ENCODE peak calls at places on chromosomes 13 and 19, in five cellular contexts. A is Peyer's patch; S is CD4-positive, alpha-beta memory T cell; T is hepatocyte; M is left lung. Q is an unnamed sample.

GRCh38 chr13:102091231-102091630 is 310.6 kb downstream of the FGF14 start:
- DNase-seq in A (no peak), S (no peak), T (peak; percentile 6), M (no peak), Q (no peak)

GRCh38 chr19:44512326-44513298 is 12.3 kb upstream of the ZNF180 start:
- DNase-seq in A (peak; percentile 64), S (no peak), T (peak; percentile 32), M (no peak), Q (no peak)

GRCh38 chr19:41407271-41407670 is 9.7 kb downstream of the BCKDHA start:
- DNase-seq in A (no peak), S (no peak), T (no peak), M (no peak), Q (no peak)

GRCh38 chr13:24217601-24218281 is 57.2 kb downstream of the SPATA13 start:
- DNase-seq in A (peak; percentile 85), S (no peak), T (peak; percentile 69), M (peak; percentile 76), Q (no peak)

GRCh38 chr13:112720251-112720650 is 30.4 kb downstream of the ATP11A start:
- DNase-seq in A (peak; percentile 33), S (no peak), T (no peak), M (no peak), Q (no peak)

GRCh38 chr19:47107201-47107952 is 6.2 kb downstream of the ZC3H4 start:
- DNase-seq in A (peak; percentile 79), S (peak; percentile 73), T (peak; percentile 72), M (no peak), Q (no peak)

GRCh38 chr13:46738055-46738454 is 58.9 kb downstream of the ESD start:
- DNase-seq in A (no peak), S (no peak), T (no peak), M (no peak), Q (no peak)

GRCh38 chr19:45187421-45188100 is 9.0 kb downstream of the BLOC1S3 start:
- DNase-seq in A (no peak), S (no peak), T (peak; percentile 61), M (no peak), Q (peak; percentile 62)

GRCh38 chr13:57832187-57832586 is 200.6 kb downstream of the PCDH17 start:
- DNase-seq in A (no peak), S (no peak), T (no peak), M (no peak), Q (no peak)

GRCh38 chr19:9431475-9431874 is 3.9 kb downstream of the ZNF266 start:
- DNase-seq in A (no peak), S (peak; percentile 45), T (peak; percentile 19), M (no peak), Q (no peak)

GRCh38 chr13:44165172-44165894 is 208.3 kb upstream of the SERP2 start:
- DNase-seq in A (no peak), S (no peak), T (no peak), M (no peak), Q (no peak)

GRCh38 chr19:4208385-4209094 is 20.8 kb upstream of the EBI3 start:
- DNase-seq in A (peak; percentile 54), S (no peak), T (peak; percentile 55), M (no peak), Q (no peak)

GRCh38 chr13:52832268-52832667 is 16.2 kb downstream of the PCDH8 start:
- DNase-seq in A (no peak), S (no peak), T (no peak), M (no peak), Q (no peak)

GRCh38 chr13:31009166-31009565 is 76.7 kb downstream of the TEX26 start:
- DNase-seq in A (no peak), S (no peak), T (no peak), M (no peak), Q (no peak)

GRCh38 chr13:99380402-99380801 is 73.2 kb upstream of the GPR183 start:
- DNase-seq in A (no peak), S (no peak), T (no peak), M (no peak), Q (no peak)

GRCh38 chr13:32622827-32623226 is 36.6 kb downstream of the PDS5B start:
- DNase-seq in A (no peak), S (no peak), T (no peak), M (no peak), Q (no peak)

GRCh38 chr13:43766766-43767165 is 20.0 kb downstream of the ENOX1 start:
- DNase-seq in A (no peak), S (no peak), T (no peak), M (no peak), Q (no peak)

GRCh38 chr19:39671739-39672363 is 16.1 kb downstream of the LGALS16 start:
- DNase-seq in A (no peak), S (peak; percentile 50), T (peak; percentile 70), M (no peak), Q (peak; percentile 70)

GRCh38 chr13:101449971-101450748 is 2.3 kb upstream of the ITGBL1 start:
- DNase-seq in A (no peak), S (no peak), T (no peak), M (no peak), Q (no peak)

GRCh38 chr19:39807846-39808364 is 26.1 kb downstream of the DYRK1B start:
- DNase-seq in A (no peak), S (no peak), T (no peak), M (no peak), Q (no peak)

GRCh38 chr13:99908129-99908805 is 63.3 kb downstream of the ZIC5 start:
- DNase-seq in A (no peak), S (no peak), T (no peak), M (no peak), Q (no peak)

GRCh38 chr19:42468273-42468796 is 25.6 kb upstream of the CXCL17 start:
- DNase-seq in A (peak; percentile 71), S (no peak), T (peak; percentile 62), M (no peak), Q (no peak)

GRCh38 chr19:29389495-29389894 is 136.3 kb upstream of the VSTM2B start:
- DNase-seq in A (no peak), S (no peak), T (no peak), M (no peak), Q (no peak)

GRCh38 chr19:50835785-50836542 is 2.6 kb upstream of the KLK15 start:
- DNase-seq in A (peak; percentile 89), S (no peak), T (peak; percentile 91), M (peak; percentile 93), Q (peak; percentile 38)

GRCh38 chr13:77514336-77514726 is 21.2 kb upstream of the SCEL start:
- DNase-seq in A (no peak), S (no peak), T (no peak), M (no peak), Q (no peak)

GRCh38 chr19:36423925-36424324 is 5.5 kb upstream of the ZFP82 start:
- DNase-seq in A (no peak), S (no peak), T (no peak), M (no peak), Q (no peak)

GRCh38 chr19:58544591-58545285 is 874 bp downstream of the TRIM28 start:
- DNase-seq in A (no peak), S (peak; percentile 77), T (peak; percentile 88), M (no peak), Q (peak; percentile 42)

GRCh38 chr19:34475026-34475974 is 6.3 kb upstream of the WTIP start:
- DNase-seq in A (no peak), S (no peak), T (peak; percentile 27), M (no peak), Q (no peak)

GRCh38 chr13:100156786-100157185 is 67.9 kb downstream of the PCCA start:
- DNase-seq in A (no peak), S (no peak), T (no peak), M (no peak), Q (no peak)

GRCh38 chr19:39599116-39599515 is 3.2 kb upstream of the LGALS13 start:
- DNase-seq in A (no peak), S (no peak), T (peak; percentile 51), M (no peak), Q (peak; percentile 7)

GRCh38 chr19:18058208-18059009 is 28.3 kb downstream of the IL12RB1 start:
- DNase-seq in A (peak; percentile 88), S (peak; percentile 75), T (peak; percentile 89), M (peak; percentile 96), Q (peak; percentile 86)

GRCh38 chr19:19169236-19170052 is 619 bp downstream of the MEF2B start:
- DNase-seq in A (no peak), S (no peak), T (no peak), M (no peak), Q (no peak)
- H3K4me3 ChIP-seq in A (peak overlapping the region; percentile 38), S (no peak overlapping the region), T (no peak overlapping the region), M (no peak overlapping the region), Q (peak overlapping the region; percentile 32)

GRCh38 chr13:29137016-29137415 is 316.9 kb downstream of the MTUS2 start:
- DNase-seq in A (no peak), S (no peak), T (no peak), M (no peak), Q (no peak)

GRCh38 chr13:29143864-29144263 is 323.7 kb downstream of the MTUS2 start:
- DNase-seq in A (no peak), S (no peak), T (no peak), M (no peak), Q (no peak)

GRCh38 chr13:29137995-29138394 is 317.9 kb downstream of the MTUS2 start:
- DNase-seq in A (no peak), S (no peak), T (no peak), M (no peak), Q (no peak)

GRCh38 chr13:29136341-29136740 is 316.2 kb downstream of the MTUS2 start:
- DNase-seq in A (no peak), S (no peak), T (peak; percentile 11), M (no peak), Q (no peak)

DNA sequence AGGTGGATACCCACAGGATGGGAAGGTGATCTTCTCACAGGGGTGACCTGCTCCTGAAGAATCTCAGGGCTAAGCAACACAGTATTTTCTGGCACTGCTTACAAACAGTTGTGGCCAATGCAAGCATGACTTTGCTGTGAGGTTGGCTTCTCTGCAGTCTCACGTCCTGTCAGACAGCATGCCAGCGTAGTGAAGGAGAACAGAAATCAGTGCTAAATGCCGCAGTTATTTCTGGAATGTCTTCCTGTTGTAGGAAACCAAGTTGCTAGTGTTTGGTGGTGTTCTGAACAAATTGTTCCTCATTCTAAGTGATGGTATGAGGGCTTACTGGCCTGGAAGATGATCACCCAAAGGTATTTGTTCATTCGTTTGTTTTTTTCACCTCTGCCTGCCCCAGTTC is 320.1 kb downstream of the MTUS2 start:
- DNase-seq in A (no peak), S (no peak), T (peak; percentile 66), M (no peak), Q (no peak)
- H3K4me3 ChIP-seq in A (no peak overlapping the region), S (no peak overlapping the region), T (no peak overlapping the region), M (no peak overlapping the region), Q (no peak overlapping the region)

GRCh38 chr19:12996542-12997094 is 1.3 kb downstream of the NFIX start:
- DNase-seq in A (no peak), S (no peak), T (no peak), M (peak; percentile 84), Q (no peak)
- H3K4me3 ChIP-seq in A (peak overlapping the region; percentile 86), S (no peak overlapping the region), T (peak overlapping the region; percentile 61), M (peak overlapping the region; percentile 61), Q (no peak overlapping the region)

DNA sequence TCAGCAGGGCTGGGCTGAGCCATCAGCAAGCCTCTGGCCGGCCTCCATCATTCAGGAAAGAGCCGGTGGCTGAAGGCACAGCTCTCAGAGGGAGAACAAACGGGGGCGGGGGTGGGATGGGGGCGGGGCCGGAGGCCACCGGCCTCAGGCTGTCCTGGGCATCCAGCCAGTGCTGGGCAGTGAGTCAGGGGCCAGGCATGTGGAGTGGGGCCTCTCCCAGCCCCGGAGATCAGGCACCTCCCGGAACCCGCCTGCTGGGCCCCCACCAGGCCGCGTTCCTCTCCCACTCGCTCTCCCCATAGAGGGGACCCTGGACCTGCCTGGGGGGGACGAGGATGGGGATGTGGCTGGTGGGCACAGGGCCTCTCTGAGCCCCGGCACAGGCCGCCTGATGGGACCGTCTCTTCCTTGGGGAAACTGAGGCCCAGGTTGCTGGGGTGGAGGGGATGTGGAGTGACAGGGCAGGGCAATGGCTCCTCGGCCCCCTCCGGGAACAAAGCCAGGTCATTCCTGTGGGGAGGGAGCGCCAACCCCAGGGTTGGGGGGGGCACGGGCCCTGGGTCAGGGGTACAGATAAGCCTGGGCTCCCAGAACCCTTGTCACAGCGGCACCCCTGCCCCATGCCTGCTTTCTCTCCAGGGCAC is 12.9 kb downstream of the SPC24 start:
- DNase-seq in A (peak; percentile 84), S (no peak), T (peak; percentile 96), M (peak; percentile 94), Q (no peak)
- H3K4me3 ChIP-seq in A (peak overlapping the region; percentile 24), S (no peak overlapping the region), T (no peak overlapping the region), M (no peak overlapping the region), Q (no peak overlapping the region)